ENCODE peak calls at places on chromosomes 13 and 19, in four cellular contexts. One of them, this sample, is unnamed.

GRCh38 chr13:106151056-106151699 is 384.3 kb downstream of the EFNB2 start:
- DNase-seq in fibroblast of lung: peak; percentile 94
- DNase-seq in NCI-H1092 treated with DMSO at 0.1 percent for 48 hours: no peak
- DNase-seq in choroid plexus epithelial cell: peak; percentile 90
- DNase-seq in this sample: peak; percentile 97

GRCh38 chr19:32550666-32551065 is 30.3 kb upstream of the PDCD5 start:
- DNase-seq in fibroblast of lung: no peak
- DNase-seq in NCI-H1092 treated with DMSO at 0.1 percent for 48 hours: no peak
- DNase-seq in choroid plexus epithelial cell: no peak
- DNase-seq in this sample: no peak

GRCh38 chr19:36115453-36116343 is at the start of gene TBCB:
- DNase-seq in fibroblast of lung: peak; percentile 27
- DNase-seq in NCI-H1092 treated with DMSO at 0.1 percent for 48 hours: peak; percentile 40
- DNase-seq in choroid plexus epithelial cell: peak; percentile 43
- DNase-seq in this sample: no peak

GRCh38 chr19:33510728-33511255 is 10.8 kb downstream of the PEPD start:
- DNase-seq in fibroblast of lung: no peak
- DNase-seq in NCI-H1092 treated with DMSO at 0.1 percent for 48 hours: peak; percentile 58
- DNase-seq in choroid plexus epithelial cell: no peak
- DNase-seq in this sample: no peak

GRCh38 chr13:34349091-34349722 is 531.3 kb downstream of the RFC3 start:
- DNase-seq in fibroblast of lung: peak; percentile 95
- DNase-seq in NCI-H1092 treated with DMSO at 0.1 percent for 48 hours: no peak
- DNase-seq in choroid plexus epithelial cell: peak; percentile 98
- DNase-seq in this sample: peak; percentile 88

GRCh38 chr13:44249439-44249838 is 124.2 kb upstream of the SERP2 start:
- DNase-seq in fibroblast of lung: peak; percentile 90
- DNase-seq in NCI-H1092 treated with DMSO at 0.1 percent for 48 hours: peak; percentile 5
- DNase-seq in choroid plexus epithelial cell: peak; percentile 87
- DNase-seq in this sample: no peak

GRCh38 chr13:100381595-100382224 is 206.9 kb downstream of the GGACT start:
- DNase-seq in fibroblast of lung: no peak
- DNase-seq in NCI-H1092 treated with DMSO at 0.1 percent for 48 hours: peak; percentile 20
- DNase-seq in choroid plexus epithelial cell: peak; percentile 31
- DNase-seq in this sample: no peak

GRCh38 chr19:52542984-52543664 is 15.7 kb downstream of the ZNF808 start:
- DNase-seq in fibroblast of lung: no peak
- DNase-seq in NCI-H1092 treated with DMSO at 0.1 percent for 48 hours: no peak
- DNase-seq in choroid plexus epithelial cell: peak; percentile 10
- DNase-seq in this sample: no peak

GRCh38 chr19:12759686-12760085 is 8.1 kb downstream of the BEST2 start:
- DNase-seq in fibroblast of lung: no peak
- DNase-seq in NCI-H1092 treated with DMSO at 0.1 percent for 48 hours: no peak
- DNase-seq in choroid plexus epithelial cell: no peak
- DNase-seq in this sample: no peak

GRCh38 chr19:6065685-6066365 is 44.5 kb downstream of the RFX2 start:
- DNase-seq in fibroblast of lung: no peak
- DNase-seq in NCI-H1092 treated with DMSO at 0.1 percent for 48 hours: peak; percentile 91
- DNase-seq in choroid plexus epithelial cell: no peak
- DNase-seq in this sample: no peak

GRCh38 chr13:94607056-94607455 is 5.4 kb downstream of the GPR180 start:
- DNase-seq in fibroblast of lung: no peak
- DNase-seq in NCI-H1092 treated with DMSO at 0.1 percent for 48 hours: no peak
- DNase-seq in choroid plexus epithelial cell: no peak
- DNase-seq in this sample: no peak

GRCh38 chr19:9757544-9758501 is 10.7 kb downstream of the ZNF846 start:
- DNase-seq in fibroblast of lung: peak; percentile 11
- DNase-seq in NCI-H1092 treated with DMSO at 0.1 percent for 48 hours: no peak
- DNase-seq in choroid plexus epithelial cell: peak; percentile 8
- DNase-seq in this sample: no peak

GRCh38 chr19:58563034-58563573 is 4.7 kb upstream of the UBE2M start:
- DNase-seq in fibroblast of lung: no peak
- DNase-seq in NCI-H1092 treated with DMSO at 0.1 percent for 48 hours: no peak
- DNase-seq in choroid plexus epithelial cell: no peak
- DNase-seq in this sample: no peak

GRCh38 chr19:3979289-3979673 is 6.0 kb downstream of the EEF2 start:
- DNase-seq in fibroblast of lung: no peak
- DNase-seq in NCI-H1092 treated with DMSO at 0.1 percent for 48 hours: no peak
- DNase-seq in choroid plexus epithelial cell: no peak
- DNase-seq in this sample: no peak

GRCh38 chr19:56404705-56405056 is 549 bp downstream of the ZNF583 start:
- DNase-seq in fibroblast of lung: no peak
- DNase-seq in NCI-H1092 treated with DMSO at 0.1 percent for 48 hours: no peak
- DNase-seq in choroid plexus epithelial cell: no peak
- DNase-seq in this sample: no peak

GRCh38 chr19:17090501-17091074 is 15.0 kb downstream of the MYO9B start:
- DNase-seq in fibroblast of lung: no peak
- DNase-seq in NCI-H1092 treated with DMSO at 0.1 percent for 48 hours: no peak
- DNase-seq in choroid plexus epithelial cell: no peak
- DNase-seq in this sample: no peak

GRCh38 chr19:32748948-32749347 is 29.4 kb downstream of the TDRD12 start:
- DNase-seq in fibroblast of lung: no peak
- DNase-seq in NCI-H1092 treated with DMSO at 0.1 percent for 48 hours: no peak
- DNase-seq in choroid plexus epithelial cell: no peak
- DNase-seq in this sample: no peak

GRCh38 chr13:28856284-28856683 is 36.1 kb downstream of the MTUS2 start:
- DNase-seq in fibroblast of lung: no peak
- DNase-seq in NCI-H1092 treated with DMSO at 0.1 percent for 48 hours: no peak
- DNase-seq in choroid plexus epithelial cell: no peak
- DNase-seq in this sample: no peak

GRCh38 chr19:2251577-2252480 is 2.7 kb downstream of the AMH start:
- DNase-seq in fibroblast of lung: no peak
- DNase-seq in NCI-H1092 treated with DMSO at 0.1 percent for 48 hours: no peak
- DNase-seq in choroid plexus epithelial cell: no peak
- DNase-seq in this sample: no peak

GRCh38 chr19:6393982-6394412 is 1.0 kb upstream of the GTF2F1 start:
- DNase-seq in fibroblast of lung: no peak
- DNase-seq in NCI-H1092 treated with DMSO at 0.1 percent for 48 hours: no peak
- DNase-seq in choroid plexus epithelial cell: no peak
- DNase-seq in this sample: no peak

GRCh38 chr13:24146961-24147569 is 13.5 kb upstream of the SPATA13 start:
- DNase-seq in fibroblast of lung: no peak
- DNase-seq in NCI-H1092 treated with DMSO at 0.1 percent for 48 hours: no peak
- DNase-seq in choroid plexus epithelial cell: no peak
- DNase-seq in this sample: no peak

GRCh38 chr19:2887391-2887914 is 13.3 kb upstream of the ZNF57 start:
- DNase-seq in fibroblast of lung: peak; percentile 73
- DNase-seq in NCI-H1092 treated with DMSO at 0.1 percent for 48 hours: peak; percentile 87
- DNase-seq in choroid plexus epithelial cell: peak; percentile 85
- DNase-seq in this sample: no peak

GRCh38 chr13:48624016-48624415 is 29.7 kb upstream of the CYSLTR2 start:
- DNase-seq in fibroblast of lung: no peak
- DNase-seq in NCI-H1092 treated with DMSO at 0.1 percent for 48 hours: no peak
- DNase-seq in choroid plexus epithelial cell: no peak
- DNase-seq in this sample: no peak

GRCh38 chr19:29639086-29639485 is 26.2 kb upstream of the PLEKHF1 start:
- DNase-seq in fibroblast of lung: no peak
- DNase-seq in NCI-H1092 treated with DMSO at 0.1 percent for 48 hours: no peak
- DNase-seq in choroid plexus epithelial cell: no peak
- DNase-seq in this sample: no peak

GRCh38 chr13:107035778-107036177 is 467.8 kb upstream of the ARGLU1 start:
- DNase-seq in fibroblast of lung: peak; percentile 75
- DNase-seq in NCI-H1092 treated with DMSO at 0.1 percent for 48 hours: no peak
- DNase-seq in choroid plexus epithelial cell: peak; percentile 65
- DNase-seq in this sample: peak; percentile 12

GRCh38 chr19:37594982-37595382 is 306 bp downstream of the ZNF540 start:
- DNase-seq in fibroblast of lung: no peak
- DNase-seq in NCI-H1092 treated with DMSO at 0.1 percent for 48 hours: peak; percentile 72
- DNase-seq in choroid plexus epithelial cell: peak; percentile 65
- DNase-seq in this sample: no peak

GRCh38 chr19:40907968-40908735 is 26.1 kb upstream of the CYP2A7 start:
- DNase-seq in fibroblast of lung: no peak
- DNase-seq in NCI-H1092 treated with DMSO at 0.1 percent for 48 hours: no peak
- DNase-seq in choroid plexus epithelial cell: no peak
- DNase-seq in this sample: no peak

GRCh38 chr13:94641432-94641941 is 39.8 kb downstream of the GPR180 start:
- DNase-seq in fibroblast of lung: peak; percentile 89
- DNase-seq in NCI-H1092 treated with DMSO at 0.1 percent for 48 hours: peak; percentile 94
- DNase-seq in choroid plexus epithelial cell: peak; percentile 82
- DNase-seq in this sample: no peak

GRCh38 chr13:109933476-109933875 is 147.1 kb upstream of the IRS2 start:
- DNase-seq in fibroblast of lung: no peak
- DNase-seq in NCI-H1092 treated with DMSO at 0.1 percent for 48 hours: no peak
- DNase-seq in choroid plexus epithelial cell: peak; percentile 53
- DNase-seq in this sample: no peak

GRCh38 chr19:4175669-4175931 is 6.8 kb downstream of the SIRT6 start:
- DNase-seq in fibroblast of lung: no peak
- DNase-seq in NCI-H1092 treated with DMSO at 0.1 percent for 48 hours: no peak
- DNase-seq in choroid plexus epithelial cell: no peak
- DNase-seq in this sample: no peak

GRCh38 chr13:97332725-97333124 is 101.2 kb upstream of the RAP2A start:
- DNase-seq in fibroblast of lung: no peak
- DNase-seq in NCI-H1092 treated with DMSO at 0.1 percent for 48 hours: no peak
- DNase-seq in choroid plexus epithelial cell: no peak
- DNase-seq in this sample: no peak

GRCh38 chr13:27147530-27148170 is 24.0 kb downstream of the USP12 start:
- DNase-seq in fibroblast of lung: no peak
- DNase-seq in NCI-H1092 treated with DMSO at 0.1 percent for 48 hours: no peak
- DNase-seq in choroid plexus epithelial cell: no peak
- DNase-seq in this sample: no peak

This sample was measured in kidney epithelial cell.